ENCODE peak calls at places on chromosomes 6 and 20, in seven cellular contexts. L, F, Y, S, U, J and D are unnamed samples.

GRCh38 chr6:16762547-16763477 is 1.6 kb upstream of the ATXN1 start:
- DNase-seq in L (peak), F (peak), Y (peak), S (peak), U (peak), J (peak), D (peak)

GRCh38 chr20:62768815-62769287 is 27.4 kb upstream of the MRGBP start:
- DNase-seq in L (peak), F (no peak), Y (no peak), S (no peak), U (no peak), J (peak), D (no peak)

GRCh38 chr6:40377173-40377806 is 209.9 kb downstream of the LRFN2 start:
- DNase-seq in L (no peak), F (no peak), Y (no peak), S (no peak), U (no peak), J (no peak), D (no peak)

GRCh38 chr6:157461000-157461915 is 80.3 kb downstream of the ZDHHC14 start:
- DNase-seq in L (no peak), F (no peak), Y (peak), S (peak), U (peak), J (no peak), D (no peak)

GRCh38 chr6:98716341-98716740 is 118.0 kb upstream of the POU3F2 start:
- DNase-seq in L (no peak), F (no peak), Y (no peak), S (no peak), U (no peak), J (no peak), D (no peak)

GRCh38 chr20:33441142-33441955 is 2.2 kb downstream of the SNTA1 start:
- DNase-seq in L (no peak), F (no peak), Y (no peak), S (no peak), U (no peak), J (no peak), D (no peak)

GRCh38 chr6:166800110-166800509 is 156.2 kb downstream of the RNASET2 start:
- DNase-seq in L (no peak), F (no peak), Y (no peak), S (no peak), U (no peak), J (no peak), D (no peak)

GRCh38 chr6:36827261-36828079 is 11.8 kb downstream of the CPNE5 start:
- DNase-seq in L (no peak), F (no peak), Y (peak), S (no peak), U (no peak), J (peak), D (peak)

GRCh38 chr6:117168296-117169059 is 96.9 kb upstream of the VGLL2 start:
- DNase-seq in L (no peak), F (no peak), Y (no peak), S (no peak), U (no peak), J (no peak), D (no peak)

GRCh38 chr6:143745160-143746133 is 67.7 kb downstream of the PHACTR2 start:
- DNase-seq in L (no peak), F (peak), Y (peak), S (no peak), U (no peak), J (peak), D (no peak)

GRCh38 chr6:145784683-145785082 is 29.9 kb downstream of the FBXO30 start:
- DNase-seq in L (no peak), F (no peak), Y (no peak), S (no peak), U (no peak), J (no peak), D (no peak)

GRCh38 chr6:110618591-110619267 is 142.3 kb upstream of the SLC22A16 start:
- DNase-seq in L (no peak), F (no peak), Y (peak), S (no peak), U (no peak), J (peak), D (no peak)

GRCh38 chr20:57264151-57264792 is 2.2 kb downstream of the BMP7 start:
- DNase-seq in L (no peak), F (no peak), Y (no peak), S (no peak), U (no peak), J (no peak), D (no peak)

GRCh38 chr20:62323146-62323979 is 20.6 kb downstream of the ADRM1 start:
- DNase-seq in L (no peak), F (no peak), Y (no peak), S (no peak), U (no peak), J (no peak), D (no peak)

GRCh38 chr20:17620371-17621228 is 50.7 kb downstream of the DSTN start:
- DNase-seq in L (no peak), F (no peak), Y (no peak), S (no peak), U (no peak), J (no peak), D (no peak)

GRCh38 chr20:1656844-1657243 is 735 bp downstream of the SIRPG start:
- DNase-seq in L (no peak), F (no peak), Y (no peak), S (no peak), U (no peak), J (no peak), D (no peak)

GRCh38 chr6:13177617-13178506 is 150.5 kb downstream of the TBC1D7 start:
- DNase-seq in L (no peak), F (no peak), Y (peak), S (no peak), U (no peak), J (no peak), D (no peak)

GRCh38 chr6:22980446-22980845 is 411.1 kb downstream of the HDGFL1 start:
- DNase-seq in L (no peak), F (peak), Y (peak), S (no peak), U (no peak), J (no peak), D (no peak)

GRCh38 chr6:126753616-126754015 is 364.9 kb upstream of the RSPO3 start:
- DNase-seq in L (no peak), F (no peak), Y (peak), S (no peak), U (no peak), J (peak), D (no peak)

GRCh38 chr20:35030136-35030535 is 62.5 kb downstream of the TRPC4AP start:
- DNase-seq in L (no peak), F (no peak), Y (no peak), S (no peak), U (no peak), J (no peak), D (no peak)

GRCh38 chr6:105164418-105164817 is 15.4 kb downstream of the POPDC3 start:
- DNase-seq in L (no peak), F (no peak), Y (peak), S (no peak), U (no peak), J (peak), D (no peak)

GRCh38 chr6:7693827-7694226 is 32.1 kb upstream of the BMP6 start:
- DNase-seq in L (no peak), F (no peak), Y (no peak), S (no peak), U (no peak), J (no peak), D (no peak)

GRCh38 chr6:82045965-82046756 is 201.4 kb downstream of the IBTK start:
- DNase-seq in L (no peak), F (peak), Y (peak), S (no peak), U (no peak), J (peak), D (no peak)

GRCh38 chr6:39231386-39231785 is 2.1 kb upstream of the KCNK5 start:
- DNase-seq in L (no peak), F (no peak), Y (no peak), S (no peak), U (no peak), J (no peak), D (no peak)

GRCh38 chr6:18978330-18979128 is 591.4 kb downstream of the RNF144B start:
- DNase-seq in L (no peak), F (no peak), Y (no peak), S (no peak), U (no peak), J (no peak), D (no peak)

GRCh38 chr20:24949756-24950127 is 673 bp downstream of the CST7 start:
- DNase-seq in L (no peak), F (no peak), Y (no peak), S (no peak), U (no peak), J (no peak), D (no peak)

GRCh38 chr6:169810066-169810989 is 58.9 kb downstream of the ERMARD start:
- DNase-seq in L (no peak), F (no peak), Y (no peak), S (no peak), U (no peak), J (no peak), D (no peak)

GRCh38 chr6:52009736-52010135 is 77.7 kb downstream of the PKHD1 start:
- DNase-seq in L (no peak), F (no peak), Y (no peak), S (no peak), U (no peak), J (no peak), D (no peak)

GRCh38 chr20:9617062-9617461 is 102.7 kb downstream of the LAMP5 start:
- DNase-seq in L (peak), F (no peak), Y (peak), S (peak), U (no peak), J (peak), D (peak)